ENCODE peak calls at places on chromosomes 7 and 10, in six cellular contexts. One of them, this sample, is unnamed.

GRCh38 chr10:77147871-77148270 is 489.7 kb downstream of the KCNMA1 start:
- DNase-seq in spleen: no peak
- DNase-seq in lower leg skin: no peak
- DNase-seq in progenitor cell of endocrine pancreas: no peak
- DNase-seq in sigmoid colon: no peak
- DNase-seq in IMR-90: no peak
- DNase-seq in this sample: no peak

GRCh38 chr7:24829787-24830186 is 72.5 kb upstream of the GSDME start:
- DNase-seq in spleen: no peak
- DNase-seq in sigmoid colon: no peak
- DNase-seq in progenitor cell of endocrine pancreas: no peak
- DNase-seq in lower leg skin: no peak
- DNase-seq in IMR-90: peak
- DNase-seq in this sample: no peak

GRCh38 chr7:17090751-17091150 is 207.7 kb upstream of the AHR start:
- DNase-seq in sigmoid colon: no peak
- DNase-seq in spleen: no peak
- DNase-seq in lower leg skin: no peak
- DNase-seq in IMR-90: peak
- DNase-seq in progenitor cell of endocrine pancreas: no peak
- DNase-seq in this sample: peak

GRCh38 chr7:149860821-149861727 is 12.7 kb upstream of the ATP6V0E2 start:
- DNase-seq in sigmoid colon: no peak
- DNase-seq in spleen: no peak
- DNase-seq in IMR-90: no peak
- DNase-seq in lower leg skin: peak
- DNase-seq in progenitor cell of endocrine pancreas: no peak
- DNase-seq in this sample: no peak

GRCh38 chr10:110105873-110106272 is 98.1 kb downstream of the ADD3 start:
- DNase-seq in sigmoid colon: no peak
- DNase-seq in lower leg skin: no peak
- DNase-seq in IMR-90: no peak
- DNase-seq in progenitor cell of endocrine pancreas: no peak
- DNase-seq in spleen: no peak
- DNase-seq in this sample: no peak

GRCh38 chr10:114491933-114492332 is 87.6 kb upstream of the AFAP1L2 start:
- DNase-seq in spleen: no peak
- DNase-seq in IMR-90: no peak
- DNase-seq in progenitor cell of endocrine pancreas: no peak
- DNase-seq in sigmoid colon: no peak
- DNase-seq in lower leg skin: no peak
- DNase-seq in this sample: no peak

GRCh38 chr7:130298927-130299326 is 6.0 kb downstream of the CPA4 start:
- DNase-seq in IMR-90: no peak
- DNase-seq in lower leg skin: no peak
- DNase-seq in sigmoid colon: no peak
- DNase-seq in progenitor cell of endocrine pancreas: no peak
- DNase-seq in spleen: no peak
- DNase-seq in this sample: no peak

GRCh38 chr10:110502851-110503301 is 5.2 kb downstream of the DUSP5 start:
- DNase-seq in sigmoid colon: peak
- DNase-seq in IMR-90: peak
- DNase-seq in lower leg skin: peak
- DNase-seq in spleen: no peak
- DNase-seq in progenitor cell of endocrine pancreas: no peak
- DNase-seq in this sample: peak

GRCh38 chr10:61335359-61335758 is 117.8 kb downstream of the TMEM26 start:
- DNase-seq in spleen: no peak
- DNase-seq in lower leg skin: no peak
- DNase-seq in progenitor cell of endocrine pancreas: no peak
- DNase-seq in sigmoid colon: no peak
- DNase-seq in IMR-90: no peak
- DNase-seq in this sample: no peak

GRCh38 chr7:98323597-98324322 is 42.3 kb downstream of the BRI3 start:
- DNase-seq in IMR-90: peak
- DNase-seq in progenitor cell of endocrine pancreas: no peak
- DNase-seq in lower leg skin: no peak
- DNase-seq in sigmoid colon: no peak
- DNase-seq in spleen: no peak
- DNase-seq in this sample: peak

GRCh38 chr7:46695045-46695708 is 774.1 kb upstream of the IGFBP3 start:
- DNase-seq in IMR-90: no peak
- DNase-seq in spleen: no peak
- DNase-seq in lower leg skin: no peak
- DNase-seq in progenitor cell of endocrine pancreas: peak
- DNase-seq in sigmoid colon: no peak
- DNase-seq in this sample: peak

GRCh38 chr10:59680199-59680598 is 29.5 kb downstream of the SLC16A9 start:
- DNase-seq in lower leg skin: no peak
- DNase-seq in spleen: no peak
- DNase-seq in progenitor cell of endocrine pancreas: no peak
- DNase-seq in IMR-90: no peak
- DNase-seq in sigmoid colon: no peak
- DNase-seq in this sample: no peak

GRCh38 chr7:34823650-34824258 is 165.7 kb downstream of the NPSR1 start:
- DNase-seq in lower leg skin: peak
- DNase-seq in IMR-90: peak
- DNase-seq in sigmoid colon: no peak
- DNase-seq in progenitor cell of endocrine pancreas: peak
- DNase-seq in spleen: no peak
- DNase-seq in this sample: peak

GRCh38 chr10:127338391-127339108 is 142.2 kb upstream of the INSYN2A start:
- DNase-seq in lower leg skin: no peak
- DNase-seq in progenitor cell of endocrine pancreas: no peak
- DNase-seq in IMR-90: no peak
- DNase-seq in sigmoid colon: no peak
- DNase-seq in spleen: no peak
- DNase-seq in this sample: no peak

GRCh38 chr10:86139066-86139657 is 227.4 kb downstream of the GRID1 start:
- DNase-seq in spleen: no peak
- DNase-seq in lower leg skin: no peak
- DNase-seq in IMR-90: no peak
- DNase-seq in sigmoid colon: no peak
- DNase-seq in progenitor cell of endocrine pancreas: no peak
- DNase-seq in this sample: peak

GRCh38 chr7:146115665-146116451 is 743 bp upstream of the CNTNAP2 start:
- DNase-seq in lower leg skin: no peak
- DNase-seq in sigmoid colon: no peak
- DNase-seq in spleen: peak
- DNase-seq in IMR-90: no peak
- DNase-seq in progenitor cell of endocrine pancreas: peak
- DNase-seq in this sample: peak

GRCh38 chr10:78313636-78314035 is 280.0 kb downstream of the RPS24 start:
- DNase-seq in spleen: no peak
- DNase-seq in IMR-90: no peak
- DNase-seq in progenitor cell of endocrine pancreas: no peak
- DNase-seq in lower leg skin: peak
- DNase-seq in sigmoid colon: no peak
- DNase-seq in this sample: no peak

GRCh38 chr10:23693398-23693797 is 254.5 kb downstream of the OTUD1 start:
- DNase-seq in lower leg skin: no peak
- DNase-seq in spleen: peak
- DNase-seq in IMR-90: no peak
- DNase-seq in sigmoid colon: no peak
- DNase-seq in progenitor cell of endocrine pancreas: peak
- DNase-seq in this sample: no peak

GRCh38 chr7:21771261-21771660 is 174.4 kb downstream of the CDCA7L start:
- DNase-seq in progenitor cell of endocrine pancreas: no peak
- DNase-seq in spleen: no peak
- DNase-seq in sigmoid colon: no peak
- DNase-seq in lower leg skin: no peak
- DNase-seq in IMR-90: no peak
- DNase-seq in this sample: no peak

GRCh38 chr7:42621543-42622219 is 290.2 kb downstream of the C7orf25 start:
- DNase-seq in progenitor cell of endocrine pancreas: no peak
- DNase-seq in sigmoid colon: no peak
- DNase-seq in IMR-90: no peak
- DNase-seq in lower leg skin: no peak
- DNase-seq in spleen: no peak
- DNase-seq in this sample: no peak

GRCh38 chr7:151859111-151859947 is 17.6 kb downstream of the PRKAG2 start:
- DNase-seq in progenitor cell of endocrine pancreas: no peak
- DNase-seq in lower leg skin: no peak
- DNase-seq in IMR-90: no peak
- DNase-seq in sigmoid colon: no peak
- DNase-seq in spleen: no peak
- DNase-seq in this sample: no peak

GRCh38 chr10:2214035-2214434 is 476.7 kb upstream of the ADARB2 start:
- DNase-seq in sigmoid colon: no peak
- DNase-seq in spleen: no peak
- DNase-seq in IMR-90: no peak
- DNase-seq in progenitor cell of endocrine pancreas: no peak
- DNase-seq in lower leg skin: no peak
- DNase-seq in this sample: peak

GRCh38 chr10:131188494-131188893 is 123.0 kb downstream of the TCERG1L start:
- DNase-seq in IMR-90: no peak
- DNase-seq in lower leg skin: no peak
- DNase-seq in progenitor cell of endocrine pancreas: no peak
- DNase-seq in sigmoid colon: no peak
- DNase-seq in spleen: no peak
- DNase-seq in this sample: no peak

GRCh38 chr7:37092548-37092947 is 356.1 kb downstream of the ELMO1 start:
- DNase-seq in progenitor cell of endocrine pancreas: no peak
- DNase-seq in IMR-90: no peak
- DNase-seq in sigmoid colon: no peak
- DNase-seq in lower leg skin: no peak
- DNase-seq in spleen: no peak
- DNase-seq in this sample: no peak

GRCh38 chr7:32059289-32060045 is 10.7 kb downstream of the PDE1C start:
- DNase-seq in IMR-90: peak
- DNase-seq in progenitor cell of endocrine pancreas: no peak
- DNase-seq in sigmoid colon: no peak
- DNase-seq in lower leg skin: no peak
- DNase-seq in spleen: no peak
- DNase-seq in this sample: peak

DNA sequence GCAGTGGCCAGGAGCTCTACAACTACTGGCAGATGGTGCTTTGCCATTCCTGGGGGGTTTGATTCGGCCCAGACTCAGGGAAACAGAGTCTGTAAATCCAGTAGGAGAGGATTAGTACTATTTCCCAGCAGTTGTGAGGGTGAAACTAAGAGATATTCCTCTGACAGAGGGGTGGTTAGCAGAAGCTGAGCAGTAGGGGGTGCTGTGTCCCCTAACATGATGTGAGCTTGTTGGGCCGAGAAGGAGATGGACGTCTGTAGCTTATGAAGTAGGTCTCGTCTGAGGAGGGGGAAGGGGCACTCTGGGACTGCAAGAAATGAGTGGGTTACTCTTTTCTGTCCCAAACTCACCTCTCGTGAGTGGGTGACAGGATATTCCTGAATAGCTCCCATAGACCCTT is 179.2 kb upstream of the MBL2 start:
- DNase-seq in sigmoid colon: no peak
- DNase-seq in progenitor cell of endocrine pancreas: peak
- DNase-seq in IMR-90: peak
- DNase-seq in lower leg skin: no peak
- DNase-seq in spleen: peak
- DNase-seq in this sample: peak
- TF ChIP-seq CTCF in sigmoid colon: no peak
- TF ChIP-seq CTCF in progenitor cell of endocrine pancreas: peak
- TF ChIP-seq CTCF in IMR-90: peak
- TF ChIP-seq CTCF in lower leg skin: no peak
- TF ChIP-seq CTCF in spleen: peak
- TF ChIP-seq CTCF in this sample: peak

GRCh38 chr10:48470893-48471805 is 133.7 kb downstream of the ARHGAP22 start:
- DNase-seq in progenitor cell of endocrine pancreas: peak
- DNase-seq in IMR-90: peak
- DNase-seq in lower leg skin: peak
- DNase-seq in spleen: peak
- DNase-seq in sigmoid colon: peak
- DNase-seq in this sample: peak
- TF ChIP-seq CTCF in progenitor cell of endocrine pancreas: no peak
- TF ChIP-seq CTCF in IMR-90: no peak
- TF ChIP-seq CTCF in lower leg skin: no peak
- TF ChIP-seq CTCF in spleen: no peak
- TF ChIP-seq CTCF in sigmoid colon: no peak
- TF ChIP-seq CTCF in this sample: no peak

GRCh38 chr10:88898727-88899126 is 18.7 kb downstream of the STAMBPL1 start:
- DNase-seq in progenitor cell of endocrine pancreas: no peak
- DNase-seq in IMR-90: no peak
- DNase-seq in lower leg skin: no peak
- DNase-seq in spleen: no peak
- DNase-seq in sigmoid colon: no peak
- DNase-seq in this sample: no peak

GRCh38 chr10:88901610-88902327 is 21.7 kb downstream of the STAMBPL1 start:
- DNase-seq in spleen: no peak
- DNase-seq in progenitor cell of endocrine pancreas: no peak
- DNase-seq in sigmoid colon: no peak
- DNase-seq in lower leg skin: no peak
- DNase-seq in IMR-90: peak
- DNase-seq in this sample: no peak

GRCh38 chr10:88902328-88902789 is 22.3 kb downstream of the STAMBPL1 start:
- DNase-seq in IMR-90: no peak
- DNase-seq in sigmoid colon: no peak
- DNase-seq in progenitor cell of endocrine pancreas: no peak
- DNase-seq in spleen: no peak
- DNase-seq in lower leg skin: no peak
- DNase-seq in this sample: no peak

GRCh38 chr10:88901206-88901605 is 21.2 kb downstream of the STAMBPL1 start:
- DNase-seq in lower leg skin: no peak
- DNase-seq in progenitor cell of endocrine pancreas: no peak
- DNase-seq in IMR-90: no peak
- DNase-seq in sigmoid colon: no peak
- DNase-seq in spleen: no peak
- DNase-seq in this sample: no peak

GRCh38 chr10:88899886-88900285 is 19.8 kb downstream of the STAMBPL1 start:
- DNase-seq in sigmoid colon: no peak
- DNase-seq in IMR-90: no peak
- DNase-seq in spleen: no peak
- DNase-seq in lower leg skin: no peak
- DNase-seq in progenitor cell of endocrine pancreas: no peak
- DNase-seq in this sample: no peak
- TF ChIP-seq CTCF in sigmoid colon: no peak
- TF ChIP-seq CTCF in IMR-90: no peak
- TF ChIP-seq CTCF in spleen: no peak
- TF ChIP-seq CTCF in lower leg skin: no peak
- TF ChIP-seq CTCF in progenitor cell of endocrine pancreas: no peak
- TF ChIP-seq CTCF in this sample: no peak

DNA sequence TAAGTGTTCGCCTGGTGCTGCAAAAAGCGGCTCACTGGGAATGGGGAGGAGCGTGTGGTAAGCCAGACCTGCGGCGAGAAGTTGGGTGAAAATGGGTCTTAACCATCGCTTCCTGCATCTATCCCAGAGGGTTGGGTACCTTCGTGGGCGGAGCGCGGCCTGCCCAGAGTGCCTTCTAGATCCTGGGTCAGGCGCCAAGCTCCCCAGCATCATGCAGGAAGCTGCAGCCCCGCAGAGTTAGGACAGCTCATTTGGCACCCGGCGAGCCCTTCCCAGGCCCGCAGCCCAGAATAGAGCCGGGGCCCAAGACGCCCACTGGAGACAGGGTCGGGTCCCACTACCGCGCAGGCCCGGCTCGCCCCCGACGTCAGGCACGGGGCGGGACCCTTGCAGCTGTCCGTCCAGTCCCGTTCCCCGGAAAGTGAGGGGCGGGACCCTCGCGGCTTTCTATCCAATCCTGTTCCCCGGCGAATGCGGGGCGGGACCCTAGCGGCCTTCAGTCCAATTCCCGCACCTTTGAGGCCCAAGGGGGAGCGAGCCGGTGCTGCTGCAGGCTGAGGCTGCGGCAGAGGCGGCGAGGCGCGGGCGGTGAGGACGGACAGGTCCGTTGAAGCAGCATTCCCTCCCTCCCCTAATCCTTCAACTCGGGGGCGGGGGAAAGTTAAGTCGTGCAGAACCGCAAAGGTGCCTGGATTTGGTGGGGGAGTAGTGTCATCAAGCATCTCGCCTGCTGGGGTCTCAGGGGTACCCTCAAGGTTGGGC is at the start of gene CROT:
- DNase-seq in lower leg skin: peak
- DNase-seq in sigmoid colon: peak
- DNase-seq in IMR-90: peak
- DNase-seq in spleen: peak
- DNase-seq in progenitor cell of endocrine pancreas: peak
- DNase-seq in this sample: peak
- TF ChIP-seq CTCF in lower leg skin: no peak
- TF ChIP-seq CTCF in sigmoid colon: no peak
- TF ChIP-seq CTCF in IMR-90: no peak
- TF ChIP-seq CTCF in spleen: peak
- TF ChIP-seq CTCF in progenitor cell of endocrine pancreas: no peak
- TF ChIP-seq CTCF in this sample: no peak

This sample was measured in choroid plexus epithelial cell.